ENCODE peak calls at places on chromosomes 3 and 15, in four cellular contexts. F, V, N and R are unnamed samples.

GRCh38 chr3:69784854-69785523 is 45.7 kb downstream of the MITF start:
- ATAC-seq in F (peak), V (peak), N (peak), R (peak)

GRCh38 chr15:40272713-40273056 is 10.2 kb downstream of the ANKRD63 start:
- ATAC-seq in F (no peak), V (no peak), N (peak), R (no peak)

GRCh38 chr3:52904552-52904951 is 7.2 kb upstream of the STIMATE start:
- ATAC-seq in F (no peak), V (no peak), N (no peak), R (no peak)

GRCh38 chr15:101646652-101647051 is 5.5 kb downstream of the TM2D3 start:
- ATAC-seq in F (no peak), V (peak), N (no peak), R (no peak)

GRCh38 chr3:42612147-42612680 is 11.7 kb downstream of the NKTR start:
- ATAC-seq in F (no peak), V (no peak), N (no peak), R (no peak)

GRCh38 chr3:134214239-134214638 is 36.4 kb downstream of the RYK start:
- ATAC-seq in F (no peak), V (no peak), N (no peak), R (no peak)

GRCh38 chr3:93906245-93906644 is 67.5 kb downstream of the PROS1 start:
- ATAC-seq in F (no peak), V (peak), N (no peak), R (no peak)

GRCh38 chr3:65996605-65997004 is 42.1 kb downstream of the MAGI1 start:
- ATAC-seq in F (peak), V (peak), N (no peak), R (no peak)

GRCh38 chr3:197317250-197317963 is 19.0 kb upstream of the DLG1 start:
- ATAC-seq in F (no peak), V (peak), N (no peak), R (peak)

GRCh38 chr3:66934041-66934440 is 64.1 kb upstream of the KBTBD8 start:
- ATAC-seq in F (no peak), V (no peak), N (no peak), R (no peak)

GRCh38 chr3:179801263-179801662 is 148.4 kb downstream of the USP13 start:
- ATAC-seq in F (peak), V (no peak), N (no peak), R (no peak)

GRCh38 chr15:65067645-65068416 is at the start of gene RASL12:
- ATAC-seq in F (no peak), V (peak), N (no peak), R (no peak)

GRCh38 chr3:53650424-53650823 is 156.0 kb downstream of the CACNA1D start:
- ATAC-seq in F (no peak), V (no peak), N (no peak), R (no peak)

GRCh38 chr15:29129903-29130302 is 139.7 kb downstream of the NSMCE3 start:
- ATAC-seq in F (no peak), V (no peak), N (no peak), R (no peak)

GRCh38 chr15:69629631-69630161 is 177.1 kb downstream of the RPLP1 start:
- ATAC-seq in F (no peak), V (no peak), N (no peak), R (no peak)

GRCh38 chr3:43994594-43995077 is 247.1 kb upstream of the TOPAZ1 start:
- ATAC-seq in F (no peak), V (no peak), N (peak), R (no peak)

GRCh38 chr15:76546805-76547204 is 210.2 kb downstream of the ISL2 start:
- ATAC-seq in F (no peak), V (no peak), N (no peak), R (no peak)

GRCh38 chr3:167602041-167602440 is 51.7 kb downstream of the WDR49 start:
- ATAC-seq in F (no peak), V (no peak), N (no peak), R (no peak)

GRCh38 chr3:17039579-17039978 is 154.8 kb downstream of the PLCL2 start:
- ATAC-seq in F (peak), V (peak), N (peak), R (peak)

GRCh38 chr3:10260211-10260701 is 12.0 kb downstream of the TATDN2 start:
- ATAC-seq in F (no peak), V (no peak), N (no peak), R (no peak)

GRCh38 chr15:99485153-99485947 is 80.4 kb upstream of the MEF2A start:
- ATAC-seq in F (no peak), V (peak), N (peak), R (no peak)

GRCh38 chr3:119570229-119570628 is 9.1 kb upstream of the ADPRH start:
- ATAC-seq in F (peak), V (peak), N (no peak), R (no peak)

GRCh38 chr15:91228890-91229289 is 128.8 kb downstream of the SV2B start:
- ATAC-seq in F (no peak), V (peak), N (no peak), R (no peak)

GRCh38 chr3:46890132-46890531 is 12.6 kb downstream of the PTH1R start:
- ATAC-seq in F (no peak), V (no peak), N (no peak), R (no peak)

GRCh38 chr15:98722645-98723044 is 74.3 kb downstream of the IGF1R start:
- ATAC-seq in F (no peak), V (no peak), N (no peak), R (no peak)

GRCh38 chr3:128383316-128384235 is 83.1 kb downstream of the DNAJB8 start:
- ATAC-seq in F (no peak), V (peak), N (peak), R (peak)

GRCh38 chr3:130925628-130926027 is 31.7 kb downstream of the ATP2C1 start:
- ATAC-seq in F (no peak), V (no peak), N (no peak), R (no peak)

GRCh38 chr3:130933801-130934345 is 40.0 kb downstream of the ATP2C1 start:
- ATAC-seq in F (no peak), V (no peak), N (no peak), R (peak)

GRCh38 chr3:100042144-100042543 is 72.2 kb downstream of the FILIP1L start:
- ATAC-seq in F (no peak), V (peak), N (peak), R (peak)

GRCh38 chr3:24457719-24458118 is 36.9 kb downstream of the THRB start:
- ATAC-seq in F (no peak), V (no peak), N (no peak), R (no peak)

GRCh38 chr15:90286678-90287077 is 21.2 kb downstream of the NGRN start:
- ATAC-seq in F (no peak), V (no peak), N (peak), R (peak)